ENCODE peak calls at places on chromosomes 3 and 15, in four cellular contexts. K is A549, H is HCT116, D is body of pancreas. R is an unnamed sample. For H3K4me1, the result is how much of the 10 kb centered on the place peaks cover.

GRCh38 chr3:131835906-131836305 is 198.9 kb downstream of the CPNE4 start:
- DNase-seq in K (no peak), H (no peak), D (no peak), R (no peak)

GRCh38 chr3:24352893-24353553 is 141.6 kb downstream of the THRB start:
- DNase-seq in K (no peak), H (no peak), D (no peak), R (no peak)

GRCh38 chr3:129123314-129124060 is 1.9 kb upstream of the RAB43 start:
- DNase-seq in H (no peak), D (peak), K (peak), R (no peak)

GRCh38 chr15:44066211-44066827 is 128.8 kb downstream of the FRMD5 start:
- DNase-seq in H (peak), D (peak), K (peak), R (no peak)

GRCh38 chr3:9606108-9606507 is 43.2 kb upstream of the MTMR14 start:
- DNase-seq in K (no peak), H (no peak), D (no peak), R (no peak)

GRCh38 chr3:126672741-126673140 is 17.8 kb upstream of the TXNRD3 start:
- DNase-seq in K (no peak), H (no peak), D (no peak), R (no peak)

GRCh38 chr3:60176614-60177013 is 1074.6 kb downstream of the FHIT start:
- DNase-seq in D (no peak), H (no peak), K (no peak), R (no peak)

GRCh38 chr3:133717424-133717823 is 28.8 kb upstream of the TF start:
- DNase-seq in D (no peak), H (no peak), K (no peak), R (no peak)

GRCh38 chr15:101112336-101113113 is 139.3 kb downstream of the CHSY1 start:
- DNase-seq in D (no peak), K (no peak), H (no peak), R (no peak)

GRCh38 chr15:25441111-25441510 is 2.3 kb upstream of the UBE3A start:
- DNase-seq in D (no peak), H (no peak), K (no peak), R (no peak)

DNA sequence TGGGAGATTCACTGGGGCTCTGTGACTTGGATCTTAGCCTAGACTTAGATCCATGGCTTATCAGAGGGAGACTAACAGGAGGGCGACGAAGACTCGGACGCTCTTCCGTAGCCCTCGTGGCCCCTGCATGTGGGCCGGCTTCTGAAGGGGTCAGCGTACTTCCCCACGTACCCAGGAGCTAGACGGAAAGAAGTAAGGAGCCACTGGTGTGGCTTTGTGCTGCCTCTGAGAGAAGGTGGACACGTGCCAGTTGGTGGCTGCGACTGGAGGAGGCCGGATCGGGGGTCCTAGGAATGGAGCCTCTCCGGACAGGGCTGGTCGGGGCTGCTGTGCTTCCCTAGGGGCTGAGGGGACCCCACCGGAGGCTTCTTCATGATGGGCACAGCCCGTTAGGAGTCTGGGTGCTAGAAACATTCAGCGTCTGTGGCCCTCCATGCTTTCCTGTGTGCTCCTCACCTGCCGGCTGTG is 1.0 kb downstream of the NRROS start:
- DNase-seq in H (no peak), K (no peak), D (no peak), R (no peak)
- TF ChIP-seq POLR2A in H (no peak), K (no peak), D (no peak), R (no peak)

DNA sequence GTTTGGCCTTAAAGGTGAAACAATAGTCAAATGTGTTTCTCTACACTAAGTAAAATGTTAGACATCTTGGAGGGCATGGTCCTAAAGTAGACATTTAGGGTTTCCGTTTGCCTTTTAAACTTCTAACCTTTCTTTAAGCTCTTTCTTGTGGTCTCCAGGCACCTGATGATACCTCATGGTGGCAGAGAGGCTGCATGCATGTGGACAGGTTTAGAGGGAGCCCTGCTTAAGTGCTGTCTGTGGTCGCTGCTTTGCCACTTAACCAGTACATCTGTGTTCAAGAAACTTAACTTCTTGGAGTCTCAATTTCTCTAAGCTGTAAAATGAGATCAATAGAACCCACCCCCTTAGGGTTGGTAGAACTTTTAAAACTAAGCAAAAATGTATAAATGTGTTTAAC is 6.2 kb downstream of the MITF start:
- DNase-seq in H (no peak), D (no peak), K (no peak), R (no peak)
- H3K4me1 ChIP-seq in H (under half), D (under half), K (under half), R (half or more)

DNA sequence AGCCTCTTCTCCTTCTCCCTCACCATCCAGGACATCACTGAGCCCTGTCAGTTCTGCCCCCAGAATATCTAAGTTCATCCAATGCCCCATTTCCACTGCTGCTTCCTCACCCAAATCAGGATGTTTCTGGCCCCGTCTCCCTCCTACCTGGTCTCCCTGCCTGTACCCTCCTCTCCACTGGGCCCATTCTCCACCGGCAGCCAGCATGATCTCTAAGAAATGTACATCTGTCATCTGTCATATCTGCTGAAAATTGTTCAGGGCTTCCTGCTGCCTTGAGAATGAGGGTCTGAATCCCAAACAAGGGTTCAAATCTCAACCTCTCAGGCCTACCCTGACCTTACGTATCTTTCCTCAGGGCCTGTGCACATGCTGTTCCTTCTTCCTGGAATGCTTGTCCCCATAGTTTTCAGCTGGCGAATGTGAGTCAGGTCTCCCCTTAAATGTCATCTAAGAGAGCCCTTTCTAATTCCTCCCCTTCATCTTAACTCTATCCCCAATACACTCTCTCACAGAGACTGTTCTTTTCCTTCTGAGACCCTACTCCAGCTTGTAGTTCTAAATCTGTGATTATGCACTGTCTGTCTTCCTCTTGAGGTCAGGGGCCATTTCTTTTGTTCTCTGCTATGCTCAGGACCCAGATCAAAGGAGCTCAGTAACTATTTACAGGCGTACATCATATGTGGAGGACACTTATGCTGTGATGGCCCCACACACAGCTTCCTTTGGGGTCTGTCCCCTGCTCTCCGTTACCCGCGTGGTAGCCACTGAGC is 40.8 kb downstream of the SMAD3 start:
- DNase-seq in D (no peak), H (no peak), K (no peak), R (no peak)
- TF ChIP-seq POLR2A in D (no peak), H (no peak), K (no peak), R (no peak)

DNA sequence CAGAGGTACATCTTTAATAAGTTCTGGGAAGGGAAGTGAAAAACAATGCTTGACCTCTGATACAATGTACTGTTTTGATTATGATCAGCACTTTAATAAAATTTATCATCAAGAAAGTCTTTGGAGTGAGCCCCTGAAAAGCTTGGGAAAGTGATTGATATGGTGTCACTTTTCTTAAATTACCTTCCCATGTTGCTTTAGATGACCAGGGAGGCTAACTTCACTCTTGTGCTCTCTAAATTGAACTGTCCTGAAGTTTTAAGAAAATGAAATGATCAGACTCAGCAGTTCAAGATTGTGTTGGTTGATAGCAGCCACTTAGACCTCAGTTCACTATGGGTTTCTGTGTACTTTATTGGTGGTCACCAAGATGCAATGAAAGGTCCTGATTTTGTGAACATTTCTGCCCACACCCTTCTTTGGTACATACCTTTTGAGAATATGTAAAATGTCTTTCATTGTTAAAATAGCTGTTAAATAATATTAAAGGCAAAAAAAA is 15.7 kb downstream of the TGFBR2 start:
- DNase-seq in K (no peak), D (no peak), H (no peak), R (no peak)
- H3K4me1 ChIP-seq in K (half or more), D (under half), H (half or more), R (half or more)

GRCh38 chr15:67472957-67473356 is 48.0 kb upstream of the C15orf61 start:
- DNase-seq in H (no peak), K (no peak), D (no peak), R (no peak)

GRCh38 chr15:67479781-67480180 is 41.1 kb upstream of the C15orf61 start:
- DNase-seq in K (no peak), D (no peak), H (no peak), R (no peak)

GRCh38 chr15:67469680-67470079 is 51.3 kb upstream of the C15orf61 start:
- DNase-seq in K (no peak), D (no peak), H (no peak), R (no peak)

GRCh38 chr15:67474405-67475080 is 46.4 kb upstream of the C15orf61 start:
- DNase-seq in D (no peak), H (no peak), K (no peak), R (no peak)
- TF ChIP-seq POLR2A in D (no peak), H (no peak), K (no peak), R (no peak)

GRCh38 chr15:70147778-70148177 is 50.1 kb upstream of the TLE3 start:
- DNase-seq in H (no peak), K (no peak), D (no peak), R (no peak)
- H3K4me1 ChIP-seq in H (under half), K (under half), D (under half), R (under half)

GRCh38 chr3:95197661-95198060 is 1134.8 kb downstream of the NSUN3 start:
- DNase-seq in H (no peak), K (no peak), D (no peak), R (no peak)
- TF ChIP-seq POLR2A in H (no peak), K (no peak), D (no peak), R (no peak)

GRCh38 chr3:151315846-151316245 is 774 bp downstream of the GPR87 start:
- DNase-seq in H (no peak), K (no peak), D (no peak), R (no peak)

GRCh38 chr3:151316267-151316991 is at the start of gene GPR87:
- DNase-seq in D (no peak), H (peak), K (peak), R (no peak)

GRCh38 chr3:151314132-151314531 is 2.5 kb downstream of the GPR87 start:
- DNase-seq in D (no peak), K (no peak), H (no peak), R (no peak)

GRCh38 chr3:151314593-151314992 is 2.0 kb downstream of the GPR87 start:
- DNase-seq in H (no peak), D (no peak), K (no peak), R (no peak)

DNA sequence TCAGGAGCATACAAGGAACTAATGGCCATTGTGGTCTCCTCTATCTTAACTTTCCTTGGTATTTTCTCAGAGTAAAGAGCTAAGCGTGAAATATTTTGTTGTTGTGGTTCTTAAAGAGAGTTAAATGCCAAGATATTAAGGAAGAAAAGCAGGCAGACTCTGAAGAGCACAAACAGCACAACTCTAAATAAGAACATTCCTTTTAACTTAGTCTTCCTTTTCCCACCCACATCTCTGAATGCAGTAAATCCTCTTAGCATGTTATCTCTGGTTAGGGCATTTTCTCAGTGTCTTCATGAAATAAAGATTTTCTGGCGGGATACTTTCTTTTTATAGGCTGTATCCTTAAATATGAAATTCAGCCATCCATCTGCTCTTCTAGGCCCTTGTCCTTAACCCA is 1.5 kb downstream of the GPR87 start:
- DNase-seq in D (no peak), K (no peak), H (no peak), R (no peak)
- H3K4me1 ChIP-seq in D (under half), K (under half), H (under half), R (under half)

DNA sequence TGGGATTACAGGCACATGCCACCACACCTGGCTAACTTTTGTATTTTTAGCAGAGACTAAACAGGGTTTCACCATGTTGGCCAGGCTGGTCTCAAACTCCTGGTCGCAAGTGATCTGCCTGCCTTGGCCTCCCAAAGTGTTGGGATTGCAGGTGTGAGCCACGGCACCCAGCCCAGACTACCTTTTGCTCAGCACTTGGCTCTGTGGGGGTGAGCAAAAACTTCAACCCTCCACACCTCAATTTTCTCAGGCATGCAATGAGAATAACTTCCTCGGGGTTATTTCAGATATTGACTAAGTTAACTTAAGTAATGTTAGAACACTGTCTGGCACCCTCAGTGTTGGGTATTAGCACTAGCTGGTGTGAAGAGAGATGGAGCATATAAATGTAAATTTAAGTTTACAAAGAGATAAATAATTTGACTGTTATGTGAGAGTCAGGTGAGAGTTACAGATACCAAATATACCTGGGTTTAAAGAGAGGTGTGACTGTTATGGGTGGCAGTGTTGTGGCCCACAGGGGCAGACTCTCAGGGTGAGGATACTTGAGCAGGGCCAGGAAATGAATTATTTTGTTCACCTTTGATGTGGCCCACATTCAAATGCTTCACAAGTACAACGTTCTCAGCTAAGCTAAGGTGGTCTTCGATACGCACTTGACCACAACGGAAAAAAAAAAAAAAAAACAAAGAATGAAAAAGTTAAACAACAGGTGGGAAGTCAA is 29.0 kb downstream of the CPOX start:
- DNase-seq in H (no peak), D (no peak), K (no peak), R (no peak)
- TF ChIP-seq POLR2A in H (no peak), D (no peak), K (no peak), R (no peak)

DNA sequence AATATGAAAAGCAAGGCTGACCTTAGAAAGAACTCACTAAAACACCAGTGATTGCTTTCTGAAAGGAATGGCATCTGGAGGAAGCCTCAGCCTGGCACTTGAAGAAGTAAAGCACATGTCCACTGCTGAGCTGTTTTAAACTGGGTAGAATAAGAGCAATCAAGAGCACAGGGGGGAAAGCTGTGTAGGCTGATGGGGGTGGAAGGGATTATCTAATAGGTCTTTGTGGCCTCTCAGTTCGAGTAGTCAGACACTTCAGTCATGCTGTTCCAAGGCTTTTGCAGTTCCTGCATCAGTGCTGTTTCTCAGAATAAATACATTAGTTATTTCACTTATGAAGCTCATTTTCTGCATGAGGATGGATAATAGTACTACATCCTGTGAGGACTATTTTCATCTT is 22.6 kb downstream of the CCDC191 start:
- DNase-seq in D (no peak), H (no peak), K (no peak), R (no peak)
- H3K4me1 ChIP-seq in D (under half), H (under half), K (under half), R (under half)